ENCODE peak calls at places on chromosomes 1 and 21, in five cellular contexts. B is heart left ventricle, J is left ventricle myocardium inferior, F is cardiac fibroblast, S is nephron progenitor cell. H is an unnamed sample.

GRCh38 chr1:13832536-13832935 is 132.5 kb downstream of the PRDM2 start:
- DNase-seq in B (no peak), J (no peak), F (no peak), S (no peak), H (no peak)

GRCh38 chr1:4395158-4395557 is 259.3 kb upstream of the AJAP1 start:
- DNase-seq in B (no peak), J (no peak), F (no peak), S (no peak), H (no peak)

GRCh38 chr1:154774175-154774855 is 95.8 kb downstream of the KCNN3 start:
- DNase-seq in B (no peak), J (no peak), F (no peak), S (no peak), H (no peak)

GRCh38 chr1:41322835-41323234 is 38.4 kb upstream of the FOXO6 start:
- DNase-seq in B (no peak), J (peak; percentile 44), F (peak; percentile 32), S (peak; percentile 50), H (no peak)

GRCh38 chr1:59404725-59405124 is 107.8 kb downstream of the FGGY start:
- DNase-seq in B (no peak), J (no peak), F (no peak), S (no peak), H (no peak)

GRCh38 chr1:182147136-182147815 is 85.8 kb upstream of the ZNF648 start:
- DNase-seq in B (no peak), J (no peak), F (no peak), S (no peak), H (no peak)

GRCh38 chr1:79295967-79296366 is 289.4 kb upstream of the ADGRL4 start:
- DNase-seq in B (no peak), J (no peak), F (peak; percentile 52), S (no peak), H (no peak)

GRCh38 chr1:58570817-58571216 is 6.2 kb downstream of the TACSTD2 start:
- DNase-seq in B (no peak), J (no peak), F (no peak), S (no peak), H (no peak)

GRCh38 chr1:23825762-23826522 is 713 bp upstream of the HMGCL start:
- DNase-seq in B (no peak), J (no peak), F (peak; percentile 11), S (no peak), H (no peak)

GRCh38 chr21:29540289-29540688 is 241.6 kb downstream of the BACH1 start:
- DNase-seq in B (no peak), J (no peak), F (no peak), S (no peak), H (no peak)

GRCh38 chr1:39791838-39792237 is 3.2 kb upstream of the BMP8B start:
- DNase-seq in B (no peak), J (no peak), F (no peak), S (no peak), H (no peak)

GRCh38 chr1:246544001-246544400 is 22.1 kb downstream of the TFB2M start:
- DNase-seq in B (no peak), J (no peak), F (no peak), S (no peak), H (no peak)

GRCh38 chr1:228490120-228491078 is 3.2 kb downstream of the RNF187 start:
- DNase-seq in B (peak; percentile 50), J (peak; percentile 72), F (peak; percentile 25), S (no peak), H (no peak)

GRCh38 chr1:44801491-44802305 is 1.5 kb downstream of the PLK3 start:
- DNase-seq in B (no peak), J (peak; percentile 20), F (peak; percentile 65), S (no peak), H (no peak)

GRCh38 chr21:44405948-44406872 is 49.1 kb upstream of the LRRC3 start:
- DNase-seq in B (no peak), J (no peak), F (peak; percentile 69), S (no peak), H (peak; percentile 58)

GRCh38 chr1:42179275-42179674 is 14.7 kb upstream of the GUCA2A start:
- DNase-seq in B (no peak), J (no peak), F (peak; percentile 45), S (no peak), H (no peak)

GRCh38 chr21:39720126-39720778 is 24.7 kb upstream of the IGSF5 start:
- DNase-seq in B (no peak), J (no peak), F (no peak), S (no peak), H (no peak)

GRCh38 chr1:167631386-167631941 is 1.4 kb downstream of the RCSD1 start:
- DNase-seq in B (no peak), J (no peak), F (no peak), S (no peak), H (no peak)

GRCh38 chr1:87718241-87718950 is 389.7 kb downstream of the LMO4 start:
- DNase-seq in B (no peak), J (no peak), F (no peak), S (no peak), H (no peak)

GRCh38 chr1:217911908-217912307 is 280.8 kb downstream of the SPATA17 start:
- DNase-seq in B (no peak), J (no peak), F (no peak), S (no peak), H (no peak)

GRCh38 chr1:221724931-221725605 is 16.8 kb downstream of the DUSP10 start:
- DNase-seq in B (no peak), J (peak; percentile 44), F (peak; percentile 81), S (no peak), H (no peak)

GRCh38 chr21:39852021-39852721 is 15.1 kb upstream of the PCP4 start:
- DNase-seq in B (no peak), J (no peak), F (no peak), S (no peak), H (no peak)

GRCh38 chr1:86758570-86758969 is 54.2 kb downstream of the SH3GLB1 start:
- DNase-seq in B (no peak), J (no peak), F (no peak), S (no peak), H (no peak)

GRCh38 chr1:232875536-232875935 is 70.3 kb downstream of the MAP10 start:
- DNase-seq in B (no peak), J (no peak), F (no peak), S (no peak), H (no peak)

GRCh38 chr1:223700942-223701637 is 11.2 kb upstream of the CAPN2 start:
- DNase-seq in B (no peak), J (no peak), F (peak; percentile 99), S (peak; percentile 14), H (no peak)

GRCh38 chr1:234871710-234872262 is 256.9 kb downstream of the TOMM20 start:
- DNase-seq in B (no peak), J (no peak), F (no peak), S (no peak), H (no peak)

GRCh38 chr1:220528679-220529529 is 968 bp downstream of the MARK1 start:
- DNase-seq in B (peak; percentile 15), J (peak; percentile 16), F (no peak), S (peak; percentile 66), H (peak; percentile 72)

GRCh38 chr1:246608616-246609376 is 42.5 kb downstream of the CNST start:
- DNase-seq in B (peak; percentile 71), J (peak; percentile 61), F (peak; percentile 97), S (no peak), H (no peak)

GRCh38 chr1:67536957-67537646 is 106.9 kb upstream of the SERBP1 start:
- DNase-seq in B (no peak), J (no peak), F (peak; percentile 16), S (no peak), H (no peak)

GRCh38 chr1:93715529-93716126 is 34.0 kb upstream of the BCAR3 start:
- DNase-seq in B (peak; percentile 44), J (peak; percentile 48), F (no peak), S (no peak), H (no peak)

GRCh38 chr1:44421374-44422028 is 16.4 kb downstream of the RNF220 start:
- DNase-seq in B (no peak), J (no peak), F (no peak), S (peak; percentile 62), H (no peak)

GRCh38 chr1:31509124-31510072 is 66.9 kb upstream of the TINAGL1 start:
- DNase-seq in B (no peak), J (no peak), F (no peak), S (no peak), H (no peak)

GRCh38 chr21:29182674-29183073 is 52.2 kb downstream of the MAP3K7CL start:
- DNase-seq in B (no peak), J (no peak), F (no peak), S (no peak), H (no peak)

GRCh38 chr1:2189459-2190425 is 4.8 kb downstream of the FAAP20 start:
- DNase-seq in B (peak; percentile 95), J (peak; percentile 96), F (peak; percentile 98), S (peak; percentile 95), H (peak; percentile 94)

H was measured in type B pancreatic cell.